ENCODE peak calls at places on chromosomes 2 and 18, in six cellular contexts. U is dorsolateral prefrontal cortex, G is heart left ventricle, M is spleen, D is endothelial cell, S is foreskin fibroblast. R is an unnamed sample.

GRCh38 chr2:60560734-60561649 is 7.5 kb upstream of the BCL11A start:
- DNase-seq in U (no peak), G (no peak), M (no peak), D (no peak), S (peak; percentile 60), R (no peak)

GRCh38 chr2:127810156-127810636 is 775 bp downstream of the WDR33 start:
- DNase-seq in U (no peak), G (no peak), M (no peak), D (no peak), S (peak; percentile 52), R (no peak)

GRCh38 chr18:26215247-26215970 is 10.8 kb upstream of the TAF4B start:
- DNase-seq in U (no peak), G (no peak), M (no peak), D (no peak), S (no peak), R (no peak)

GRCh38 chr18:80108122-80108536 is 933 bp upstream of the ADNP2 start:
- DNase-seq in U (no peak), G (no peak), M (peak; percentile 82), D (no peak), S (no peak), R (no peak)

GRCh38 chr18:24514439-24514838 is 54.0 kb downstream of the HRH4 start:
- DNase-seq in U (no peak), G (no peak), M (no peak), D (no peak), S (peak; percentile 39), R (no peak)

GRCh38 chr18:55910328-55910727 is 322.3 kb upstream of the TCF4 start:
- DNase-seq in U (no peak), G (no peak), M (no peak), D (no peak), S (no peak), R (no peak)

GRCh38 chr18:26386002-26386401 is 159.8 kb downstream of the TAF4B start:
- DNase-seq in U (no peak), G (no peak), M (no peak), D (no peak), S (peak; percentile 93), R (no peak)

GRCh38 chr2:178211460-178211859 is 17.1 kb downstream of the OSBPL6 start:
- DNase-seq in U (no peak), G (no peak), M (no peak), D (no peak), S (no peak), R (no peak)

GRCh38 chr18:46677609-46678470 is 20.8 kb upstream of the LOXHD1 start:
- DNase-seq in U (no peak), G (no peak), M (no peak), D (no peak), S (peak; percentile 10), R (no peak)
- TF ChIP-seq CTCF in U (peak; percentile 19), G (peak; percentile 53), M (no peak), D (no peak), S (peak; percentile 12), R (no peak)

DNA sequence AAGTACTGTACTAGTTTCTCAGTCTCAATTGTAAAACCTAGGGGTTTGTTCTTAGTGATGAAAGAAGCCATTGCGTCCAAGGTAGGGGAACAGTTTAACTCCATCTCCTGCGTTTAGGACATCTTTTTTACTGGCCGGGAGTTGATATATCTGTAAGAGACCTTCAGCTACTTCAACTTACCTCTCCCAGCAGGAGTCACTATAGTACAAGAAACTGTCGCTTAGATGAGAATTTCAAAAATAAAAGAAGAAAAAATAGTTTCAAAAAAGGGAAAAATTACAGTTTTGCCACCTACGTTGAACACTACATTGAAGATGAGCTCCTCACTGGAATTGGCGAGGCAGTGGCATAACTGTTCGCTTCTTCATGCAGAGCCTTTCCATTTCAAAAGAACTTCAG is 122.7 kb downstream of the MAP3K20 start:
- DNase-seq in U (no peak), G (no peak), M (no peak), D (no peak), S (no peak), R (no peak)
- TF ChIP-seq CTCF in U (no peak), G (no peak), M (no peak), D (no peak), S (no peak), R (no peak)

GRCh38 chr2:228318218-228318617 is 136.7 kb upstream of the SPHKAP start:
- DNase-seq in U (no peak), G (peak; percentile 48), M (no peak), D (peak; percentile 64), S (peak; percentile 6), R (peak; percentile 15)
- TF ChIP-seq CTCF in U (no peak), G (peak; percentile 58), M (no peak), D (peak; percentile 70), S (peak; percentile 50), R (peak; percentile 65)

DNA sequence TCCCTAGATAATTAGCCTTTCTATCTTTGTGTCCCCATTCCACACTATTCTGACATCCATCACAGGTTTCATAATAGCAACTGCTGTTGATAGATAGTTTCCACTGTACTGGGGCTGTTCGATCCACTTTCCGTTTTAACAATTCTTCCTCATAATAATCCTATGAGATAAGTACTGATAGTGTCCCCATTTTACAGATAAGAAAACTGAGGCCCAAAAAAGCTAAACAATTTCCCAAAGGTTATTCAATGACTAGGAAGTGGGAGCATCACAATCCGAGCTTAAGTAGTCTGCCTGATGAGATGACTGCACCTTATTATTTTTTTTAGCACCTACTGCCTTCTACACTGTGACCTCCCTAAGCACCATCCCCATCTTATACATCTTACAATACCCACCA is 569.2 kb downstream of the STK39 start:
- DNase-seq in U (no peak), G (no peak), M (no peak), D (no peak), S (no peak), R (no peak)
- TF ChIP-seq CTCF in U (no peak), G (no peak), M (no peak), D (no peak), S (no peak), R (no peak)

DNA sequence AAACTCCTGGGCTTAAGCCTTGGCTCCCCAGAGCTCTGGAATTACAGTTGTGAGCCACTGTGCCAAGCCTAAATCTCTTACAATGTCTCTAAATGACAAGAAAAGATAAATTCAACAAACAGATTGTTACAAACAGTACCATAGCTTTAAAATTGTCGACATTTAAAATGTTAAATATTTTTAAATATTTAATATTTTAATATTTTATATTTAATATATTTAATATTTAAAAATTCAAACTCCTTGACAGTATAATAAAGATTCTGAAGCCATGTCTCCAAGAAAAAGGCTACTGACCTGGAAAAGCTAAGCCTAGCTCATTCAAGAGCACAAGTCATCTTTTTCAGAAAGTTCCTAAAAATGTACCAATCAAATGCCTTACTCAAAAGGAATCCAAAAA is 75.3 kb downstream of the INPP5D start:
- DNase-seq in U (no peak), G (no peak), M (no peak), D (no peak), S (no peak), R (no peak)
- TF ChIP-seq CTCF in U (no peak), G (no peak), M (no peak), D (no peak), S (no peak), R (no peak)